ENCODE peak calls at places on chromosomes 12 and 14, in four cellular contexts. One of them, this sample, is unnamed.

GRCh38 chr12:23684121-23684520 is 265.3 kb downstream of the SOX5 start:
- DNase-seq in left ventricle myocardium inferior: no peak
- DNase-seq in brain microvascular endothelial cell: no peak
- DNase-seq in H9: no peak
- DNase-seq in this sample: no peak

GRCh38 chr14:62138593-62138992 is 376.4 kb downstream of the SNAPC1 start:
- DNase-seq in brain microvascular endothelial cell: no peak
- DNase-seq in H9: no peak
- DNase-seq in left ventricle myocardium inferior: no peak
- DNase-seq in this sample: no peak

GRCh38 chr12:124388038-124388676 is 93.3 kb downstream of the RFLNA start:
- DNase-seq in brain microvascular endothelial cell: no peak
- DNase-seq in H9: no peak
- DNase-seq in left ventricle myocardium inferior: no peak
- DNase-seq in this sample: no peak

GRCh38 chr14:81565441-81566290 is 32.0 kb upstream of the SEL1L start:
- DNase-seq in H9: no peak
- DNase-seq in left ventricle myocardium inferior: no peak
- DNase-seq in brain microvascular endothelial cell: peak
- DNase-seq in this sample: peak

GRCh38 chr14:93113678-93114067 is 2.1 kb downstream of the ITPK1 start:
- DNase-seq in brain microvascular endothelial cell: no peak
- DNase-seq in H9: peak
- DNase-seq in left ventricle myocardium inferior: no peak
- DNase-seq in this sample: peak

GRCh38 chr14:100715332-100715731 is 11.4 kb upstream of the DLK1 start:
- DNase-seq in H9: no peak
- DNase-seq in left ventricle myocardium inferior: no peak
- DNase-seq in brain microvascular endothelial cell: no peak
- DNase-seq in this sample: no peak

GRCh38 chr12:9074484-9075140 is 41.1 kb downstream of the A2M start:
- DNase-seq in H9: no peak
- DNase-seq in brain microvascular endothelial cell: no peak
- DNase-seq in left ventricle myocardium inferior: no peak
- DNase-seq in this sample: no peak

GRCh38 chr12:13976880-13977279 is 4.5 kb downstream of the GRIN2B start:
- DNase-seq in brain microvascular endothelial cell: no peak
- DNase-seq in H9: no peak
- DNase-seq in left ventricle myocardium inferior: no peak
- DNase-seq in this sample: no peak

GRCh38 chr12:113475451-113476085 is 3.9 kb upstream of the LHX5 start:
- DNase-seq in brain microvascular endothelial cell: no peak
- DNase-seq in left ventricle myocardium inferior: no peak
- DNase-seq in H9: no peak
- DNase-seq in this sample: no peak

GRCh38 chr14:101965796-101966718 is 1.7 kb downstream of the DYNC1H1 start:
- DNase-seq in brain microvascular endothelial cell: no peak
- DNase-seq in left ventricle myocardium inferior: no peak
- DNase-seq in H9: no peak
- DNase-seq in this sample: no peak

This sample was measured in WTC11.